ENCODE peak calls at places on chromosomes 7 and 10, in six cellular contexts. Y, Z, H, W, L and U are unnamed samples.

GRCh38 chr10:43043773-43044394 is 33.0 kb upstream of the RET start:
- DNase-seq in L (no peak), Z (no peak), W (peak; percentile 51), Y (no peak), H (peak; percentile 64), U (no peak)

GRCh38 chr7:49187543-49188268 is 263.4 kb downstream of the CDC14C start:
- DNase-seq in Y (no peak), H (no peak), W (no peak), Z (peak; percentile 54), L (no peak), U (no peak)

GRCh38 chr7:128830231-128831177 is at the start of gene FLNC:
- DNase-seq in H (no peak), Y (peak; percentile 65), Z (peak; percentile 65), W (peak; percentile 87), L (no peak), U (peak; percentile 48)

GRCh38 chr7:123601530-123601929 is at the start of gene ASB15:
- DNase-seq in Y (no peak), Z (no peak), H (no peak), W (no peak), L (peak; percentile 81), U (no peak)

GRCh38 chr10:62384447-62385081 is 10.4 kb downstream of the ZNF365 start:
- DNase-seq in Z (no peak), H (no peak), L (no peak), W (no peak), Y (no peak), U (no peak)

GRCh38 chr10:124646483-124647352 is 97.5 kb downstream of the FAM53B start:
- DNase-seq in Y (peak; percentile 88), W (peak; percentile 89), L (peak; percentile 43), H (no peak), Z (no peak), U (no peak)

GRCh38 chr10:133231946-133232574 is 2.0 kb downstream of the UTF1 start:
- DNase-seq in H (no peak), Z (peak; percentile 33), Y (no peak), W (no peak), L (no peak), U (no peak)

GRCh38 chr10:114821293-114821914 is at the start of gene FHIP2A:
- DNase-seq in W (peak; percentile 82), Z (peak; percentile 85), H (no peak), L (peak; percentile 40), Y (peak; percentile 69), U (peak; percentile 80)

GRCh38 chr7:87361320-87361719 is 15.9 kb downstream of the CROT start:
- DNase-seq in W (no peak), H (no peak), Z (no peak), L (no peak), Y (no peak), U (no peak)

GRCh38 chr10:3754727-3755439 is 30.1 kb downstream of the KLF6 start:
- DNase-seq in W (no peak), Y (no peak), L (no peak), Z (peak; percentile 47), H (no peak), U (no peak)

GRCh38 chr10:101241840-101242707 is 12.8 kb upstream of the LBX1 start:
- DNase-seq in Y (no peak), W (no peak), L (peak; percentile 55), Z (no peak), H (no peak), U (no peak)

GRCh38 chr10:18000601-18001000 is 48.9 kb downstream of the SLC39A12 start:
- DNase-seq in H (no peak), L (no peak), W (no peak), Z (no peak), Y (no peak), U (no peak)

GRCh38 chr7:29139191-29139590 is 7.1 kb downstream of the CPVL start:
- DNase-seq in Y (no peak), L (no peak), W (no peak), H (no peak), Z (peak; percentile 40), U (no peak)

GRCh38 chr10:61779950-61780659 is 117.4 kb downstream of the CABCOCO1 start:
- DNase-seq in W (peak; percentile 83), L (no peak), Z (peak; percentile 59), Y (peak; percentile 43), H (no peak), U (no peak)

GRCh38 chr10:77321868-77322267 is 315.7 kb downstream of the KCNMA1 start:
- DNase-seq in L (no peak), H (no peak), Z (no peak), W (no peak), Y (no peak), U (no peak)

GRCh38 chr10:48670978-48671913 is 13.4 kb upstream of the WDFY4 start:
- DNase-seq in Y (no peak), H (no peak), W (no peak), L (no peak), Z (peak; percentile 81), U (peak; percentile 51)

GRCh38 chr10:80945267-80945880 is 407.7 kb downstream of the SH2D4B start:
- DNase-seq in W (no peak), H (no peak), Y (no peak), L (no peak), Z (peak; percentile 73), U (no peak)

GRCh38 chr7:17105701-17106100 is 192.8 kb upstream of the AHR start:
- DNase-seq in Z (no peak), H (no peak), Y (no peak), L (no peak), W (no peak), U (no peak)

GRCh38 chr7:130922206-130923112 is 188.5 kb upstream of the KLF14 start:
- DNase-seq in Z (no peak), H (no peak), W (no peak), Y (no peak), L (no peak), U (no peak)

GRCh38 chr10:35372329-35372728 is 36.0 kb downstream of the CCNY start:
- DNase-seq in Z (no peak), L (peak; percentile 50), W (peak; percentile 83), H (no peak), Y (no peak), U (no peak)

GRCh38 chr10:71837085-71837827 is 13.8 kb downstream of the PSAP start:
- DNase-seq in Z (peak; percentile 81), W (no peak), Y (no peak), H (no peak), L (no peak), U (no peak)

GRCh38 chr10:14385591-14386201 is 55.0 kb upstream of the FRMD4A start:
- DNase-seq in L (no peak), H (no peak), W (no peak), Z (no peak), Y (no peak), U (no peak)

GRCh38 chr10:121845044-121845784 is 82.6 kb downstream of the ATE1 start:
- DNase-seq in Y (no peak), W (no peak), Z (no peak), L (no peak), H (no peak), U (no peak)

GRCh38 chr10:29621161-29621560 is 13.6 kb downstream of the SVIL start:
- DNase-seq in Y (peak; percentile 65), H (peak; percentile 81), W (peak; percentile 66), L (peak; percentile 80), Z (peak; percentile 90), U (no peak)

GRCh38 chr7:13778967-13779366 is 210.5 kb downstream of the ETV1 start:
- DNase-seq in Z (no peak), L (no peak), Y (no peak), H (no peak), W (no peak), U (no peak)

GRCh38 chr7:93159490-93159889 is 11.3 kb upstream of the SAMD9L start:
- DNase-seq in W (no peak), Y (no peak), L (no peak), H (no peak), Z (no peak), U (no peak)

GRCh38 chr10:132670546-132670945 is 115.4 kb downstream of the NKX6-2 start:
- DNase-seq in L (no peak), Y (no peak), Z (no peak), H (peak; percentile 55), W (no peak), U (no peak)

GRCh38 chr7:79377097-79377496 is 76.4 kb downstream of the MAGI2 start:
- DNase-seq in Z (no peak), Y (no peak), H (no peak), L (no peak), W (no peak), U (no peak)

GRCh38 chr7:7770228-7770627 is 51.8 kb upstream of the RPA3 start:
- DNase-seq in L (no peak), H (no peak), Z (no peak), Y (no peak), W (no peak), U (no peak)

DNA sequence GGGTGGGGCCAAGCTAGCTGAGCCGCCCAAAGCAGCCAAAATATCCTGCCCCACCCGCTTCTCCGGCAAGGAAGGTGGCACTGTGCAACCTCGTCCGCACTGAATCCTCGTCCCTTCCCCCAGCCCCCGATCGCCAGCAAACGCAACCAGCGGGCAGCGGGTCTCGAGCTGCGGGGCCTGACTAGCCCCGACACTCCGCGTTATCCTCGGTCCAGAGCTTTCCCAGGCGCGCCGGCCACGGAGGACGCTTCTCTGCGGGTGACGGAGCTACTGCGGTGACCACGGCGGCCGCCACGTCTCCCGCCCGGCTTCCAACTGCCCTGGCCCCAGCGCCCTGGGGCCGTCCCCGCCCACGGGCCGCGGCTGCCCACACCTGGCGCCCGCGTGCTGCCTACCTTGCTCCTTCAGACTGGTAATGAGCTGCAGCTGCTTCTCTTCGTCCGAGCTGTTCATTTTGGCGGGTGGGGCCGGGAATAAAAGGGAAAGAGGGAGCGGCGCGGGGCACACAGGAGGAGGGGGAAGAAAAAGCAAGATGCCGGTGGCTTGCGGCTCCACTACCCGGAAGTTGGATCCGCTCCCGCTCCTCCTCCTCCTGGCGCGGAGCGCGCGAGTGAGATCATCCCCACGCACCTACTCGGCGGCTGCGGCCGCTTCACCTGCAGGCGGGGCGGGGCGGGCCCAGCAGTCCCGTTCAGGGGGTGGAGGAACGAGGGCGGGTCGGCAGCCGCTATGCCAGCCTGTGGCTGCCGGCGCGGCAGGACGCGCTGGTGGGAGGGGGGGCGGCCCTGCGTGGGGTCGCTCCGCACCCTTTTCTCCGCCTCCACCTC is at the start of gene SHTN1:
- DNase-seq in Y (peak; percentile 49), H (peak; percentile 84), Z (peak; percentile 82), W (peak; percentile 82), L (peak; percentile 3), U (peak; percentile 98)
- H3K27ac ChIP-seq in Y (peak within 1 kb of the TSS; percentile 58), H (peak within 1 kb of the TSS; percentile 96), Z (peak within 1 kb of the TSS; percentile 41), W (peak within 1 kb of the TSS; percentile 63), L (no peak within 1 kb of the TSS), U (peak within 1 kb of the TSS; percentile 96)

DNA sequence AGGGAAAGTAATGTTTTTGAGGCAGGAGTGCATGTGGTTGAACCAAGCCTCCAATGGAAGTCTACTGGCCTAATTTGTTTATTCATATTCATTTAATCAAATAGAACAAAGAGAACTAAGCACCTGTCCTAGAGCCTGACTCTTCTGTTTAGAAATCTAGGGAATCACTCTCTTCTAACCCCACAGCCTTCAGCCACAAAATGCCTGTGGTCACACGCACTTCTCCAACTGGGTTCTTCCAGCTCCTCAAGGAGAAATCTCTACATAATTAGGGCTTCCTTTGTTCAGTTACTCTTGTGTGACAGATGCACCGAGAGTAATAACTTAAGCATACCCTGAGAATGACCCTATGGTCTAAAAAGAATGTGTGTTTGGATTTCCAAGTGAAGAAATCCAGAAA is 133.7 kb upstream of the NAMPT start:
- DNase-seq in Y (no peak), W (no peak), L (no peak), H (no peak), Z (no peak), U (no peak)
- H3K4me1 ChIP-seq in Y (no peaks in the 10 kb centered on the region), W (peaks cover 17% of the 10 kb centered on the region), L (peaks cover 6% of the 10 kb centered on the region), H (peaks cover 46% of the 10 kb centered on the region), Z (peaks cover 7% of the 10 kb centered on the region), U (peaks cover 12% of the 10 kb centered on the region)

GRCh38 chr10:102611514-102612095 is 32.7 kb upstream of the TRIM8 start:
- DNase-seq in W (peak; percentile 64), Z (no peak), L (no peak), H (no peak), Y (no peak), U (no peak)
- H3K27ac ChIP-seq in W (peak overlapping the region; percentile 67), Z (no peak overlapping the region), L (peak overlapping the region; percentile 7), H (peak overlapping the region; percentile 51), Y (peak overlapping the region; percentile 25), U (no peak overlapping the region)

GRCh38 chr10:70163448-70163847 is 6.9 kb downstream of the SAR1A start:
- DNase-seq in L (no peak), H (no peak), W (no peak), Y (no peak), Z (no peak), U (no peak)
- H3K4me1 ChIP-seq in L (peaks cover 51% of the 10 kb centered on the region), H (peaks cover 47% of the 10 kb centered on the region), W (peaks cover 38% of the 10 kb centered on the region), Y (peaks cover 3% of the 10 kb centered on the region), Z (no peaks in the 10 kb centered on the region), U (peaks cover 5% of the 10 kb centered on the region)